ENCODE peak calls at places on chromosomes 4 and X, in seven cellular contexts. T is pulmonary artery endothelial cell; P is heart left ventricle; K is DMS53; U is amniotic stem cell; F is stimulated activated CD4-positive, alpha-beta T cell treated with anti-CD3 and anti-CD28 coated beads, Interleukin-2, amount 100 ng/mL, for 48 hours; W is cardiac muscle cell. E is an unnamed sample.

GRCh38 chrX:46782034-46782433 is 23.1 kb upstream of the SLC9A7 start:
- DNase-seq in W (no peak), P (no peak), F (no peak), K (no peak), T (no peak), U (no peak), E (no peak)

GRCh38 chr4:83606435-83606834 is 70.5 kb downstream of the GPAT3 start:
- DNase-seq in T (no peak), W (no peak), P (no peak), F (no peak), K (no peak), U (no peak), E (no peak)

GRCh38 chrX:6223516-6223915 is 5.2 kb downstream of the NLGN4X start:
- DNase-seq in F (no peak), U (no peak), T (no peak), P (no peak), K (no peak), W (no peak), E (peak; percentile 26)

GRCh38 chr4:88599298-88599697 is 7.0 kb downstream of the HERC3 start:
- DNase-seq in U (no peak), W (peak; percentile 41), P (no peak), K (no peak), T (no peak), F (no peak), E (no peak)

GRCh38 chr4:172601195-172601594 is 567.4 kb upstream of the GALNT7 start:
- DNase-seq in F (no peak), U (no peak), K (no peak), P (no peak), T (no peak), W (no peak), E (peak; percentile 85)

GRCh38 chr4:32525420-32525819 is 1805.3 kb downstream of the PCDH7 start:
- DNase-seq in K (no peak), P (no peak), T (no peak), W (no peak), F (no peak), U (no peak), E (no peak)

GRCh38 chr4:167321299-167321698 is 87.0 kb upstream of the SPOCK3 start:
- DNase-seq in T (no peak), K (no peak), F (no peak), P (no peak), W (no peak), U (no peak), E (no peak)

GRCh38 chr4:150961566-150961965 is 53.5 kb downstream of the LRBA start:
- DNase-seq in W (no peak), U (no peak), K (no peak), P (no peak), T (no peak), F (no peak), E (no peak)

GRCh38 chr4:73944061-73944875 is 37.6 kb downstream of the PF4 start:
- DNase-seq in F (no peak), W (peak; percentile 73), U (no peak), T (no peak), P (peak; percentile 5), K (no peak), E (peak; percentile 2)

GRCh38 chrX:4397471-4397870 is 684.0 kb upstream of the PRKX start:
- DNase-seq in U (no peak), K (no peak), T (no peak), F (no peak), P (no peak), W (no peak), E (no peak)

GRCh38 chr4:43776371-43776770 is 672.2 kb downstream of the KCTD8 start:
- DNase-seq in F (no peak), K (peak; percentile 76), W (no peak), U (no peak), T (no peak), P (no peak), E (peak; percentile 6)

GRCh38 chrX:11416600-11416999 is 123.4 kb downstream of the AMELX start:
- DNase-seq in P (no peak), U (no peak), W (no peak), K (no peak), T (no peak), F (no peak), E (peak; percentile 0)

GRCh38 chr4:88661724-88662123 is 35.9 kb downstream of the NAP1L5 start:
- DNase-seq in T (no peak), U (peak; percentile 20), P (no peak), K (no peak), F (no peak), W (peak; percentile 43), E (no peak)

GRCh38 chrX:24069877-24070276 is 15.1 kb downstream of the EIF2S3 start:
- DNase-seq in W (no peak), T (no peak), U (no peak), F (no peak), P (no peak), K (no peak), E (no peak)

GRCh38 chrX:129523076-129524055 is at the start of gene SMARCA1:
- DNase-seq in W (peak; percentile 75), F (no peak), U (peak; percentile 12), P (peak; percentile 56), K (peak; percentile 59), T (no peak), E (peak; percentile 74)

GRCh38 chrX:11257711-11258110 is 35.5 kb upstream of the AMELX start:
- DNase-seq in W (no peak), T (no peak), U (no peak), K (no peak), F (no peak), P (no peak), E (no peak)

GRCh38 chr4:173498771-173499170 is 31.3 kb downstream of the HAND2 start:
- DNase-seq in K (no peak), P (no peak), F (no peak), U (no peak), T (no peak), W (no peak), E (no peak)

GRCh38 chr4:19615086-19615689 is 636.5 kb upstream of the SLIT2 start:
- DNase-seq in K (peak; percentile 99), P (no peak), F (no peak), T (no peak), U (no peak), W (peak; percentile 3), E (no peak)

GRCh38 chrX:67555578-67556203 is 11.9 kb downstream of the AR start:
- DNase-seq in U (peak; percentile 1), P (peak; percentile 14), T (no peak), F (peak; percentile 26), K (peak; percentile 63), W (peak; percentile 64), E (peak; percentile 6)